ENCODE peak calls at places on chromosomes 16 and 17, in seven cellular contexts. X is activated CD4-positive, alpha-beta T cell treated with anti-CD3 and anti-CD28 coated beads, Interleukin-2, amount 50 U/mL, for 48 hours; Y is NCI-H1092 treated with DMSO at 0.1 percent for 48 hours; M is right cardiac atrium; A is iris pigment epithelial cell; Z is HL-60; H is left kidney. T is an unnamed sample.

GRCh38 chr17:8253801-8254200 is 4.7 kb downstream of the PFAS start:
- DNase-seq in Z (no peak), Y (no peak), A (peak), X (no peak), M (no peak), H (peak), T (no peak)

GRCh38 chr16:69482410-69482951 is 58.1 kb downstream of the CYB5B start:
- DNase-seq in X (no peak), Y (peak), H (peak), M (peak), A (peak), Z (no peak), T (no peak)

GRCh38 chr17:44005865-44006580 is 1.6 kb downstream of the NAGS start:
- DNase-seq in H (peak), Z (peak), M (peak), X (peak), A (peak), Y (no peak), T (no peak)

GRCh38 chr17:79941088-79942010 is 94.3 kb downstream of the TBC1D16 start:
- DNase-seq in X (no peak), Z (no peak), Y (no peak), M (no peak), A (no peak), H (no peak), T (no peak)

GRCh38 chr16:49755291-49755611 is 100.7 kb downstream of the ZNF423 start:
- DNase-seq in X (no peak), H (peak), M (no peak), Z (no peak), Y (no peak), A (peak), T (no peak)

GRCh38 chr16:85908889-85909584 is 10.1 kb downstream of the IRF8 start:
- DNase-seq in H (no peak), M (no peak), Y (no peak), Z (peak), X (no peak), A (no peak), T (no peak)

GRCh38 chr17:73455050-73455687 is 143.4 kb upstream of the CDC42EP4 start:
- DNase-seq in A (no peak), H (peak), Y (peak), M (no peak), Z (no peak), X (no peak), T (no peak)

GRCh38 chr17:9230346-9230745 is 209.0 kb downstream of the NTN1 start:
- DNase-seq in M (peak), X (no peak), H (no peak), Z (no peak), A (no peak), Y (no peak), T (no peak)

GRCh38 chr16:19997264-19997663 is 76.4 kb downstream of the GPR139 start:
- DNase-seq in Y (peak), X (no peak), Z (no peak), H (no peak), M (no peak), A (no peak), T (no peak)

GRCh38 chr16:13178318-13178717 is 276.9 kb downstream of the SHISA9 start:
- DNase-seq in X (no peak), A (no peak), Z (no peak), M (no peak), Y (no peak), H (peak), T (no peak)

GRCh38 chr16:78689031-78689430 is 589.6 kb downstream of the WWOX start:
- DNase-seq in A (no peak), Z (no peak), H (peak), M (no peak), X (no peak), Y (no peak), T (no peak)

GRCh38 chr17:20085283-20085875 is 76.2 kb downstream of the SPECC1 start:
- DNase-seq in X (no peak), Y (no peak), H (no peak), Z (no peak), A (peak), M (no peak), T (no peak)

GRCh38 chr17:63550816-63551639 is 751 bp downstream of the DCAF7 start:
- DNase-seq in Y (peak), H (peak), M (peak), X (peak), Z (no peak), A (peak), T (peak)

GRCh38 chr16:56189990-56190902 is 1.0 kb upstream of the GNAO1 start:
- DNase-seq in M (peak), X (no peak), Y (no peak), H (peak), A (peak), Z (no peak), T (no peak)

GRCh38 chr17:47649972-47650524 is 329 bp downstream of the KPNB1 start:
- DNase-seq in A (no peak), Z (no peak), Y (peak), M (no peak), X (no peak), H (no peak), T (peak)

GRCh38 chr17:41624208-41625101 is at the start of gene KRT17:
- DNase-seq in Y (no peak), H (peak), A (peak), X (no peak), Z (peak), M (no peak), T (no peak)